ENCODE peak calls at places on chromosomes 5 and 9, in four cellular contexts. S is retinal pigment epithelial cell, Y is thoracic aorta, L is fibroblast of lung. Z is an unnamed sample.

GRCh38 chr5:139820130-139820529 is 24.5 kb downstream of the PSD2 start:
- DNase-seq in S (no peak), Y (no peak), L (no peak), Z (no peak)

GRCh38 chr5:173837654-173838053 is 50.5 kb upstream of the CPEB4 start:
- DNase-seq in S (no peak), Y (no peak), L (no peak), Z (no peak)

GRCh38 chr9:73863924-73864323 is 633.2 kb upstream of the RORB start:
- DNase-seq in S (no peak), Y (no peak), L (peak; percentile 36), Z (no peak)

GRCh38 chr5:145028626-145029025 is 806.5 kb downstream of the PRELID2 start:
- DNase-seq in S (no peak), Y (no peak), L (no peak), Z (peak; percentile 2)

GRCh38 chr9:129247285-129248153 is 69.5 kb upstream of the IER5L start:
- DNase-seq in S (no peak), Y (no peak), L (no peak), Z (no peak)

GRCh38 chr5:146607663-146608315 is 91.8 kb upstream of the GPR151 start:
- DNase-seq in S (no peak), Y (no peak), L (peak; percentile 61), Z (no peak)

GRCh38 chr5:94218374-94218773 is 400.0 kb downstream of the KIAA0825 start:
- DNase-seq in S (peak; percentile 46), Y (no peak), L (peak; percentile 98), Z (peak; percentile 80)

GRCh38 chr5:1429501-1429900 is 15.7 kb downstream of the SLC6A3 start:
- DNase-seq in S (no peak), Y (no peak), L (no peak), Z (no peak)

GRCh38 chr5:110751902-110752762 is 13.3 kb downstream of the SLC25A46 start:
- DNase-seq in S (no peak), Y (no peak), L (peak; percentile 69), Z (no peak)

GRCh38 chr5:144254552-144254951 is 83.9 kb downstream of the KCTD16 start:
- DNase-seq in S (no peak), Y (no peak), L (no peak), Z (no peak)

GRCh38 chr9:15135167-15135792 is 171.7 kb downstream of the TTC39B start:
- DNase-seq in S (no peak), Y (no peak), L (peak; percentile 58), Z (peak; percentile 22)

GRCh38 chr9:126569036-126569435 is 44.7 kb upstream of the LMX1B start:
- DNase-seq in S (no peak), Y (no peak), L (peak; percentile 28), Z (no peak)

GRCh38 chr5:126695081-126695480 is 81.9 kb upstream of the LMNB1 start:
- DNase-seq in S (no peak), Y (no peak), L (peak; percentile 17), Z (no peak)

GRCh38 chr5:90015584-90016018 is 394.0 kb downstream of the CETN3 start:
- DNase-seq in S (no peak), Y (no peak), L (peak; percentile 79), Z (no peak)

GRCh38 chr9:113641100-113641885 is 177.8 kb downstream of the RGS3 start:
- DNase-seq in S (no peak), Y (no peak), L (no peak), Z (no peak)

GRCh38 chr5:135399838-135400542 is 959 bp upstream of the MACROH2A1 start:
- DNase-seq in S (no peak), Y (no peak), L (no peak), Z (no peak)

GRCh38 chr5:72141440-72142271 is 34.4 kb downstream of the MAP1B start:
- DNase-seq in S (peak; percentile 88), Y (peak; percentile 55), L (peak; percentile 94), Z (no peak)

GRCh38 chr9:79809931-79810330 is 238.2 kb downstream of the TLE4 start:
- DNase-seq in S (peak; percentile 32), Y (no peak), L (peak; percentile 95), Z (peak; percentile 32)
- H3K4me3 ChIP-seq in S (no peak overlapping the region), Y (peak overlapping the region; percentile 28), L (peak overlapping the region; percentile 1), Z (no peak overlapping the region)

GRCh38 chr5:98942849-98943248 is 14.0 kb upstream of the CHD1 start:
- DNase-seq in S (no peak), Y (no peak), L (no peak), Z (no peak)

GRCh38 chr5:98938459-98938858 is 9.7 kb upstream of the CHD1 start:
- DNase-seq in S (no peak), Y (no peak), L (peak; percentile 62), Z (no peak)

GRCh38 chr5:98941131-98941883 is 12.5 kb upstream of the CHD1 start:
- DNase-seq in S (no peak), Y (no peak), L (no peak), Z (no peak)

GRCh38 chr5:98936948-98937715 is 8.3 kb upstream of the CHD1 start:
- DNase-seq in S (no peak), Y (no peak), L (peak; percentile 20), Z (no peak)

GRCh38 chr5:98940586-98940985 is 11.8 kb upstream of the CHD1 start:
- DNase-seq in S (no peak), Y (no peak), L (peak; percentile 71), Z (no peak)
- H3K4me3 ChIP-seq in S (no peak overlapping the region), Y (no peak overlapping the region), L (no peak overlapping the region), Z (no peak overlapping the region)

GRCh38 chr9:104256710-104257091 is 162.6 kb downstream of the SMC2 start:
- DNase-seq in S (no peak), Y (no peak), L (no peak), Z (no peak)
- H3K4me3 ChIP-seq in S (no peak overlapping the region), Y (no peak overlapping the region), L (no peak overlapping the region), Z (no peak overlapping the region)

GRCh38 chr9:111898331-111899096 is 1.9 kb downstream of the UGCG start:
- DNase-seq in S (no peak), Y (no peak), L (no peak), Z (no peak)

GRCh38 chr9:111902396-111903147 is 6.0 kb downstream of the UGCG start:
- DNase-seq in S (peak; percentile 67), Y (no peak), L (peak; percentile 84), Z (no peak)

GRCh38 chr9:111900934-111901612 is 4.5 kb downstream of the UGCG start:
- DNase-seq in S (no peak), Y (no peak), L (peak; percentile 33), Z (no peak)

GRCh38 chr9:111897831-111898144 is 1.2 kb downstream of the UGCG start:
- DNase-seq in S (no peak), Y (no peak), L (peak; percentile 48), Z (no peak)

DNA sequence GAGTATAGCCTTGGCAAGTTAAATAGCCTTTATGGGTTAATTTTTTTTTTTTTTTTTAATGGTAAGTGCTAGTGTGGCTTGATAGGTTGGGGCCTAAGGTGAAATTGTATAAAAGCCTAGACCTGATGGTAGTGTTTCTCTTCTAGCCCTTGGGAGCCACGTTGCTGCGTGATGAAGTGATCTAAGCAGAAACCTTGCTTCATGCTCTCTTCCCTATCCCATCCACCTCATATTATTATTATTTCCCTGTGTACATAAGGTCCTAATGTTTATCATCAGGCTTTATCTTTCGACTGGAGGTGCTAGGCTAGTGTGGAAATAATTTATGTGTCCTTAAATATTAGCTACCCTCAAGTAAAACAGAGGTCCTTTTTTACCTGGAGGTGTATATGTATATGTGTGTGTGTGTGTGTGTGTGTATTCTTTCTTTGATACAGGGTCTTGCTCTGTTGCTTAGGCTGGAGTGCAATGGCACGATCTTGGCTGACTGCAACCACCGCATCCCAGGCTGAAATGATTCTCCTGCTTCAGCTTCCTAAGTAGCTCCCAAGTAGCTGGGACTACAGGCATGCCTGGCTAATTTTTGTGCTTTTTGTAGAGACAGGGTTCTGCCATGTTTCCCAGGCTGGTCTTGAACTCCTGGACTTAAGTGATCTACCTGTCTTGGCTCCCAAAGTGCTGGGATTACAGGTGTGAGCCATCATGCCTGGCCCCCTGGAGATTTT is 3.6 kb downstream of the UGCG start:
- DNase-seq in S (no peak), Y (no peak), L (no peak), Z (no peak)
- H3K4me3 ChIP-seq in S (peak overlapping the region; percentile 9), Y (no peak overlapping the region), L (peak overlapping the region; percentile 73), Z (peak overlapping the region; percentile 82)

DNA sequence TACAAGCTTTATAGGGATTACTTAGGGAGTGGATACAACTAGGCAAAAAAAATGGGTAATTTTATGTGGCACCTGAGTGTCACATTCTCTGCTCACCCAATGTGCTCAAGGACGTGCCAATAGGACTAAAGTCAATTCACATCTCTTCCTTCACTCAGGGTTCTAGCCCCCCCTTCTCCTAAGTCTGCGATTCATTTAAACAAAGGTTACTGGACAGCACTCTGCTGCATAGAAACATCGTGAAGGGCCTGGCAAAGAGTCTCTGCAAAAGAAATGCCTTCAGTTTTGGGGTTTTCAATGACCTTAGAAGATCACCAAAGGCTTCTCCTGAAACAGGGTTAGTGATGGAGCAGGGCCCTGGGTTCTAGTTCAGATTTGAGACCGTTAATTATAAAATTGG is 142.3 kb downstream of the TSSK1B start:
- DNase-seq in S (no peak), Y (no peak), L (no peak), Z (no peak)
- H3K4me3 ChIP-seq in S (peak overlapping the region; percentile 91), Y (no peak overlapping the region), L (peak overlapping the region; percentile 75), Z (peak overlapping the region; percentile 80)